ENCODE peak calls at places on chromosomes 6 and 20, in ten cellular contexts. One of them, this sample, is unnamed.

GRCh38 chr6:22302828-22303227 is 6.0 kb upstream of the PRL start:
- DNase-seq in T-helper 2 cell: no peak
- DNase-seq in heart right ventricle: no peak
- DNase-seq in stimulated activated naive CD4-positive, alpha-beta T cell treated with Interleukin-2 at 50 U/mL for 16 hours: no peak
- DNase-seq in activated naive CD8-positive, alpha-beta T cell treated with anti-CD3 and anti-CD28 coated beads, Interleukin-2, amount 10 ng/mL, durations not matched to agents 7 days and 5 days: no peak
- DNase-seq in body of pancreas: no peak
- DNase-seq in dorsolateral prefrontal cortex: no peak
- DNase-seq in stimulated activated CD8-positive, alpha-beta memory T cell treated with anti-CD3 and anti-CD28 coated beads, Interleukin-4, amount 100 ng/mL, for 24 hours: no peak
- DNase-seq in fibroblast of the aortic adventitia: no peak
- DNase-seq in amygdala: no peak
- DNase-seq in this sample: no peak

GRCh38 chr6:33313709-33314514 is at the start of gene TAPBP:
- DNase-seq in T-helper 2 cell: peak
- DNase-seq in heart right ventricle: peak
- DNase-seq in stimulated activated naive CD4-positive, alpha-beta T cell treated with Interleukin-2 at 50 U/mL for 16 hours: peak
- DNase-seq in activated naive CD8-positive, alpha-beta T cell treated with anti-CD3 and anti-CD28 coated beads, Interleukin-2, amount 10 ng/mL, durations not matched to agents 7 days and 5 days: peak
- DNase-seq in body of pancreas: peak
- DNase-seq in dorsolateral prefrontal cortex: no peak
- DNase-seq in stimulated activated CD8-positive, alpha-beta memory T cell treated with anti-CD3 and anti-CD28 coated beads, Interleukin-4, amount 100 ng/mL, for 24 hours: peak
- DNase-seq in fibroblast of the aortic adventitia: peak
- DNase-seq in amygdala: peak
- DNase-seq in this sample: no peak

GRCh38 chr20:38635721-38636285 is 34.2 kb downstream of the ARHGAP40 start:
- DNase-seq in T-helper 2 cell: no peak
- DNase-seq in heart right ventricle: no peak
- DNase-seq in stimulated activated naive CD4-positive, alpha-beta T cell treated with Interleukin-2 at 50 U/mL for 16 hours: no peak
- DNase-seq in activated naive CD8-positive, alpha-beta T cell treated with anti-CD3 and anti-CD28 coated beads, Interleukin-2, amount 10 ng/mL, durations not matched to agents 7 days and 5 days: no peak
- DNase-seq in body of pancreas: no peak
- DNase-seq in dorsolateral prefrontal cortex: no peak
- DNase-seq in stimulated activated CD8-positive, alpha-beta memory T cell treated with anti-CD3 and anti-CD28 coated beads, Interleukin-4, amount 100 ng/mL, for 24 hours: no peak
- DNase-seq in fibroblast of the aortic adventitia: peak
- DNase-seq in amygdala: no peak
- DNase-seq in this sample: no peak

GRCh38 chr6:16333580-16333979 is 95.2 kb downstream of the GMPR start:
- DNase-seq in T-helper 2 cell: no peak
- DNase-seq in heart right ventricle: no peak
- DNase-seq in stimulated activated naive CD4-positive, alpha-beta T cell treated with Interleukin-2 at 50 U/mL for 16 hours: no peak
- DNase-seq in activated naive CD8-positive, alpha-beta T cell treated with anti-CD3 and anti-CD28 coated beads, Interleukin-2, amount 10 ng/mL, durations not matched to agents 7 days and 5 days: no peak
- DNase-seq in body of pancreas: no peak
- DNase-seq in dorsolateral prefrontal cortex: no peak
- DNase-seq in stimulated activated CD8-positive, alpha-beta memory T cell treated with anti-CD3 and anti-CD28 coated beads, Interleukin-4, amount 100 ng/mL, for 24 hours: no peak
- DNase-seq in fibroblast of the aortic adventitia: peak
- DNase-seq in amygdala: no peak
- DNase-seq in this sample: no peak

GRCh38 chr20:13262302-13262650 is 41.2 kb downstream of the ISM1 start:
- DNase-seq in T-helper 2 cell: no peak
- DNase-seq in heart right ventricle: no peak
- DNase-seq in stimulated activated naive CD4-positive, alpha-beta T cell treated with Interleukin-2 at 50 U/mL for 16 hours: no peak
- DNase-seq in activated naive CD8-positive, alpha-beta T cell treated with anti-CD3 and anti-CD28 coated beads, Interleukin-2, amount 10 ng/mL, durations not matched to agents 7 days and 5 days: no peak
- DNase-seq in body of pancreas: no peak
- DNase-seq in dorsolateral prefrontal cortex: no peak
- DNase-seq in stimulated activated CD8-positive, alpha-beta memory T cell treated with anti-CD3 and anti-CD28 coated beads, Interleukin-4, amount 100 ng/mL, for 24 hours: no peak
- DNase-seq in fibroblast of the aortic adventitia: no peak
- DNase-seq in amygdala: no peak
- DNase-seq in this sample: no peak

GRCh38 chr6:163137504-163137903 is 277.0 kb upstream of the QKI start:
- DNase-seq in T-helper 2 cell: no peak
- DNase-seq in heart right ventricle: no peak
- DNase-seq in stimulated activated naive CD4-positive, alpha-beta T cell treated with Interleukin-2 at 50 U/mL for 16 hours: no peak
- DNase-seq in activated naive CD8-positive, alpha-beta T cell treated with anti-CD3 and anti-CD28 coated beads, Interleukin-2, amount 10 ng/mL, durations not matched to agents 7 days and 5 days: no peak
- DNase-seq in body of pancreas: no peak
- DNase-seq in dorsolateral prefrontal cortex: no peak
- DNase-seq in stimulated activated CD8-positive, alpha-beta memory T cell treated with anti-CD3 and anti-CD28 coated beads, Interleukin-4, amount 100 ng/mL, for 24 hours: no peak
- DNase-seq in fibroblast of the aortic adventitia: no peak
- DNase-seq in amygdala: no peak
- DNase-seq in this sample: no peak

GRCh38 chr6:30957716-30958115 is 16.9 kb downstream of the MUCL3 start:
- DNase-seq in T-helper 2 cell: no peak
- DNase-seq in heart right ventricle: no peak
- DNase-seq in stimulated activated naive CD4-positive, alpha-beta T cell treated with Interleukin-2 at 50 U/mL for 16 hours: no peak
- DNase-seq in activated naive CD8-positive, alpha-beta T cell treated with anti-CD3 and anti-CD28 coated beads, Interleukin-2, amount 10 ng/mL, durations not matched to agents 7 days and 5 days: no peak
- DNase-seq in body of pancreas: no peak
- DNase-seq in dorsolateral prefrontal cortex: no peak
- DNase-seq in stimulated activated CD8-positive, alpha-beta memory T cell treated with anti-CD3 and anti-CD28 coated beads, Interleukin-4, amount 100 ng/mL, for 24 hours: no peak
- DNase-seq in fibroblast of the aortic adventitia: no peak
- DNase-seq in amygdala: no peak
- DNase-seq in this sample: no peak

GRCh38 chr6:98463038-98463437 is 371.3 kb upstream of the POU3F2 start:
- DNase-seq in T-helper 2 cell: no peak
- DNase-seq in heart right ventricle: no peak
- DNase-seq in stimulated activated naive CD4-positive, alpha-beta T cell treated with Interleukin-2 at 50 U/mL for 16 hours: no peak
- DNase-seq in activated naive CD8-positive, alpha-beta T cell treated with anti-CD3 and anti-CD28 coated beads, Interleukin-2, amount 10 ng/mL, durations not matched to agents 7 days and 5 days: no peak
- DNase-seq in body of pancreas: no peak
- DNase-seq in dorsolateral prefrontal cortex: no peak
- DNase-seq in stimulated activated CD8-positive, alpha-beta memory T cell treated with anti-CD3 and anti-CD28 coated beads, Interleukin-4, amount 100 ng/mL, for 24 hours: no peak
- DNase-seq in fibroblast of the aortic adventitia: no peak
- DNase-seq in amygdala: no peak
- DNase-seq in this sample: no peak

GRCh38 chr6:118899948-118900347 is 6.0 kb downstream of the ASF1A start:
- DNase-seq in T-helper 2 cell: no peak
- DNase-seq in heart right ventricle: no peak
- DNase-seq in stimulated activated naive CD4-positive, alpha-beta T cell treated with Interleukin-2 at 50 U/mL for 16 hours: peak
- DNase-seq in activated naive CD8-positive, alpha-beta T cell treated with anti-CD3 and anti-CD28 coated beads, Interleukin-2, amount 10 ng/mL, durations not matched to agents 7 days and 5 days: no peak
- DNase-seq in body of pancreas: no peak
- DNase-seq in dorsolateral prefrontal cortex: no peak
- DNase-seq in stimulated activated CD8-positive, alpha-beta memory T cell treated with anti-CD3 and anti-CD28 coated beads, Interleukin-4, amount 100 ng/mL, for 24 hours: no peak
- DNase-seq in fibroblast of the aortic adventitia: no peak
- DNase-seq in amygdala: no peak
- DNase-seq in this sample: no peak

GRCh38 chr20:55514498-55514897 is 490.8 kb downstream of the CBLN4 start:
- DNase-seq in T-helper 2 cell: no peak
- DNase-seq in heart right ventricle: no peak
- DNase-seq in stimulated activated naive CD4-positive, alpha-beta T cell treated with Interleukin-2 at 50 U/mL for 16 hours: no peak
- DNase-seq in activated naive CD8-positive, alpha-beta T cell treated with anti-CD3 and anti-CD28 coated beads, Interleukin-2, amount 10 ng/mL, durations not matched to agents 7 days and 5 days: no peak
- DNase-seq in body of pancreas: no peak
- DNase-seq in dorsolateral prefrontal cortex: no peak
- DNase-seq in stimulated activated CD8-positive, alpha-beta memory T cell treated with anti-CD3 and anti-CD28 coated beads, Interleukin-4, amount 100 ng/mL, for 24 hours: no peak
- DNase-seq in fibroblast of the aortic adventitia: no peak
- DNase-seq in amygdala: no peak
- DNase-seq in this sample: no peak

GRCh38 chr20:56069016-56069415 is 63.7 kb upstream of the CBLN4 start:
- DNase-seq in T-helper 2 cell: no peak
- DNase-seq in heart right ventricle: no peak
- DNase-seq in stimulated activated naive CD4-positive, alpha-beta T cell treated with Interleukin-2 at 50 U/mL for 16 hours: no peak
- DNase-seq in activated naive CD8-positive, alpha-beta T cell treated with anti-CD3 and anti-CD28 coated beads, Interleukin-2, amount 10 ng/mL, durations not matched to agents 7 days and 5 days: no peak
- DNase-seq in body of pancreas: no peak
- DNase-seq in dorsolateral prefrontal cortex: no peak
- DNase-seq in stimulated activated CD8-positive, alpha-beta memory T cell treated with anti-CD3 and anti-CD28 coated beads, Interleukin-4, amount 100 ng/mL, for 24 hours: no peak
- DNase-seq in fibroblast of the aortic adventitia: no peak
- DNase-seq in amygdala: no peak
- DNase-seq in this sample: no peak

GRCh38 chr20:60921021-60921622 is 330.9 kb upstream of the CDH4 start:
- DNase-seq in T-helper 2 cell: no peak
- DNase-seq in heart right ventricle: peak
- DNase-seq in stimulated activated naive CD4-positive, alpha-beta T cell treated with Interleukin-2 at 50 U/mL for 16 hours: peak
- DNase-seq in activated naive CD8-positive, alpha-beta T cell treated with anti-CD3 and anti-CD28 coated beads, Interleukin-2, amount 10 ng/mL, durations not matched to agents 7 days and 5 days: no peak
- DNase-seq in body of pancreas: no peak
- DNase-seq in dorsolateral prefrontal cortex: no peak
- DNase-seq in stimulated activated CD8-positive, alpha-beta memory T cell treated with anti-CD3 and anti-CD28 coated beads, Interleukin-4, amount 100 ng/mL, for 24 hours: peak
- DNase-seq in fibroblast of the aortic adventitia: no peak
- DNase-seq in amygdala: no peak
- DNase-seq in this sample: no peak

GRCh38 chr6:111276736-111277135 is 189.4 kb downstream of the SLC16A10 start:
- DNase-seq in T-helper 2 cell: no peak
- DNase-seq in heart right ventricle: no peak
- DNase-seq in stimulated activated naive CD4-positive, alpha-beta T cell treated with Interleukin-2 at 50 U/mL for 16 hours: no peak
- DNase-seq in activated naive CD8-positive, alpha-beta T cell treated with anti-CD3 and anti-CD28 coated beads, Interleukin-2, amount 10 ng/mL, durations not matched to agents 7 days and 5 days: no peak
- DNase-seq in body of pancreas: no peak
- DNase-seq in dorsolateral prefrontal cortex: no peak
- DNase-seq in stimulated activated CD8-positive, alpha-beta memory T cell treated with anti-CD3 and anti-CD28 coated beads, Interleukin-4, amount 100 ng/mL, for 24 hours: no peak
- DNase-seq in fibroblast of the aortic adventitia: no peak
- DNase-seq in amygdala: no peak
- DNase-seq in this sample: no peak

GRCh38 chr20:5766085-5766764 is 16.0 kb downstream of the SHLD1 start:
- DNase-seq in T-helper 2 cell: no peak
- DNase-seq in heart right ventricle: no peak
- DNase-seq in stimulated activated naive CD4-positive, alpha-beta T cell treated with Interleukin-2 at 50 U/mL for 16 hours: no peak
- DNase-seq in activated naive CD8-positive, alpha-beta T cell treated with anti-CD3 and anti-CD28 coated beads, Interleukin-2, amount 10 ng/mL, durations not matched to agents 7 days and 5 days: no peak
- DNase-seq in body of pancreas: peak
- DNase-seq in dorsolateral prefrontal cortex: no peak
- DNase-seq in stimulated activated CD8-positive, alpha-beta memory T cell treated with anti-CD3 and anti-CD28 coated beads, Interleukin-4, amount 100 ng/mL, for 24 hours: no peak
- DNase-seq in fibroblast of the aortic adventitia: no peak
- DNase-seq in amygdala: no peak
- DNase-seq in this sample: no peak

GRCh38 chr6:5499644-5500306 is 238.5 kb downstream of the FARS2 start:
- DNase-seq in T-helper 2 cell: no peak
- DNase-seq in heart right ventricle: no peak
- DNase-seq in stimulated activated naive CD4-positive, alpha-beta T cell treated with Interleukin-2 at 50 U/mL for 16 hours: no peak
- DNase-seq in activated naive CD8-positive, alpha-beta T cell treated with anti-CD3 and anti-CD28 coated beads, Interleukin-2, amount 10 ng/mL, durations not matched to agents 7 days and 5 days: no peak
- DNase-seq in body of pancreas: no peak
- DNase-seq in dorsolateral prefrontal cortex: no peak
- DNase-seq in stimulated activated CD8-positive, alpha-beta memory T cell treated with anti-CD3 and anti-CD28 coated beads, Interleukin-4, amount 100 ng/mL, for 24 hours: no peak
- DNase-seq in fibroblast of the aortic adventitia: peak
- DNase-seq in amygdala: no peak
- DNase-seq in this sample: no peak

GRCh38 chr6:104829183-104829958 is 30.3 kb downstream of the HACE1 start:
- DNase-seq in T-helper 2 cell: no peak
- DNase-seq in heart right ventricle: no peak
- DNase-seq in stimulated activated naive CD4-positive, alpha-beta T cell treated with Interleukin-2 at 50 U/mL for 16 hours: no peak
- DNase-seq in activated naive CD8-positive, alpha-beta T cell treated with anti-CD3 and anti-CD28 coated beads, Interleukin-2, amount 10 ng/mL, durations not matched to agents 7 days and 5 days: no peak
- DNase-seq in body of pancreas: no peak
- DNase-seq in dorsolateral prefrontal cortex: no peak
- DNase-seq in stimulated activated CD8-positive, alpha-beta memory T cell treated with anti-CD3 and anti-CD28 coated beads, Interleukin-4, amount 100 ng/mL, for 24 hours: no peak
- DNase-seq in fibroblast of the aortic adventitia: no peak
- DNase-seq in amygdala: no peak
- DNase-seq in this sample: no peak

GRCh38 chr6:26330835-26331808 is 33.9 kb upstream of the BTN3A2 start:
- DNase-seq in T-helper 2 cell: no peak
- DNase-seq in heart right ventricle: no peak
- DNase-seq in stimulated activated naive CD4-positive, alpha-beta T cell treated with Interleukin-2 at 50 U/mL for 16 hours: no peak
- DNase-seq in activated naive CD8-positive, alpha-beta T cell treated with anti-CD3 and anti-CD28 coated beads, Interleukin-2, amount 10 ng/mL, durations not matched to agents 7 days and 5 days: peak
- DNase-seq in body of pancreas: no peak
- DNase-seq in dorsolateral prefrontal cortex: no peak
- DNase-seq in stimulated activated CD8-positive, alpha-beta memory T cell treated with anti-CD3 and anti-CD28 coated beads, Interleukin-4, amount 100 ng/mL, for 24 hours: no peak
- DNase-seq in fibroblast of the aortic adventitia: peak
- DNase-seq in amygdala: no peak
- DNase-seq in this sample: no peak

GRCh38 chr20:40860487-40860902 is 168.1 kb upstream of the TOP1 start:
- DNase-seq in T-helper 2 cell: no peak
- DNase-seq in heart right ventricle: no peak
- DNase-seq in stimulated activated naive CD4-positive, alpha-beta T cell treated with Interleukin-2 at 50 U/mL for 16 hours: no peak
- DNase-seq in activated naive CD8-positive, alpha-beta T cell treated with anti-CD3 and anti-CD28 coated beads, Interleukin-2, amount 10 ng/mL, durations not matched to agents 7 days and 5 days: no peak
- DNase-seq in body of pancreas: peak
- DNase-seq in dorsolateral prefrontal cortex: no peak
- DNase-seq in stimulated activated CD8-positive, alpha-beta memory T cell treated with anti-CD3 and anti-CD28 coated beads, Interleukin-4, amount 100 ng/mL, for 24 hours: no peak
- DNase-seq in fibroblast of the aortic adventitia: peak
- DNase-seq in amygdala: no peak
- DNase-seq in this sample: no peak

GRCh38 chr20:48407710-48408109 is 420.1 kb downstream of the PREX1 start:
- DNase-seq in T-helper 2 cell: no peak
- DNase-seq in heart right ventricle: no peak
- DNase-seq in stimulated activated naive CD4-positive, alpha-beta T cell treated with Interleukin-2 at 50 U/mL for 16 hours: no peak
- DNase-seq in activated naive CD8-positive, alpha-beta T cell treated with anti-CD3 and anti-CD28 coated beads, Interleukin-2, amount 10 ng/mL, durations not matched to agents 7 days and 5 days: no peak
- DNase-seq in body of pancreas: no peak
- DNase-seq in dorsolateral prefrontal cortex: no peak
- DNase-seq in stimulated activated CD8-positive, alpha-beta memory T cell treated with anti-CD3 and anti-CD28 coated beads, Interleukin-4, amount 100 ng/mL, for 24 hours: no peak
- DNase-seq in fibroblast of the aortic adventitia: no peak
- DNase-seq in amygdala: no peak
- DNase-seq in this sample: no peak

GRCh38 chr20:11716239-11716944 is 201.3 kb upstream of the BTBD3 start:
- DNase-seq in T-helper 2 cell: no peak
- DNase-seq in heart right ventricle: no peak
- DNase-seq in stimulated activated naive CD4-positive, alpha-beta T cell treated with Interleukin-2 at 50 U/mL for 16 hours: no peak
- DNase-seq in activated naive CD8-positive, alpha-beta T cell treated with anti-CD3 and anti-CD28 coated beads, Interleukin-2, amount 10 ng/mL, durations not matched to agents 7 days and 5 days: no peak
- DNase-seq in body of pancreas: peak
- DNase-seq in dorsolateral prefrontal cortex: no peak
- DNase-seq in stimulated activated CD8-positive, alpha-beta memory T cell treated with anti-CD3 and anti-CD28 coated beads, Interleukin-4, amount 100 ng/mL, for 24 hours: no peak
- DNase-seq in fibroblast of the aortic adventitia: peak
- DNase-seq in amygdala: no peak
- DNase-seq in this sample: no peak

This sample was measured in type B pancreatic cell.